ENCODE peak calls at places on chromosomes 16 and 17, in five cellular contexts. One of them, this sample, is unnamed.
A peak's percentile ranks its signal among the peaks of the same experiment; 100 is the strongest.

GRCh38 chr17:3772764-3773163 is 28.2 kb downstream of the ITGAE start:
- DNase-seq in H1: no peak
- DNase-seq in neuronal stem cell: no peak
- DNase-seq in H9: peak; percentile 86
- DNase-seq in mesenchymal stem cell: no peak
- DNase-seq in this sample: no peak

GRCh38 chr17:45759761-45760160 is 24.4 kb upstream of the CRHR1 start:
- DNase-seq in H1: no peak
- DNase-seq in neuronal stem cell: no peak
- DNase-seq in H9: no peak
- DNase-seq in mesenchymal stem cell: no peak
- DNase-seq in this sample: no peak

GRCh38 chr16:31350275-31351005 is 4.5 kb upstream of the ITGAX start:
- DNase-seq in H1: no peak
- DNase-seq in neuronal stem cell: no peak
- DNase-seq in H9: no peak
- DNase-seq in mesenchymal stem cell: no peak
- DNase-seq in this sample: peak; percentile 26

GRCh38 chr17:45574376-45574775 is 83.9 kb upstream of the PLEKHM1 start:
- DNase-seq in H1: no peak
- DNase-seq in neuronal stem cell: no peak
- DNase-seq in H9: no peak
- DNase-seq in mesenchymal stem cell: peak; percentile 51
- DNase-seq in this sample: no peak

GRCh38 chr17:73268582-73269328 is 7.1 kb upstream of the CPSF4L start:
- DNase-seq in H1: no peak
- DNase-seq in neuronal stem cell: no peak
- DNase-seq in H9: no peak
- DNase-seq in mesenchymal stem cell: no peak
- DNase-seq in this sample: no peak

GRCh38 chr17:80998388-80999223 is 7.0 kb downstream of the CHMP6 start:
- DNase-seq in H1: no peak
- DNase-seq in neuronal stem cell: no peak
- DNase-seq in H9: no peak
- DNase-seq in mesenchymal stem cell: no peak
- DNase-seq in this sample: no peak

GRCh38 chr17:18968945-18969887 is 17.3 kb downstream of the SLC5A10 start:
- DNase-seq in H1: no peak
- DNase-seq in neuronal stem cell: no peak
- DNase-seq in H9: no peak
- DNase-seq in mesenchymal stem cell: no peak
- DNase-seq in this sample: peak; percentile 87

GRCh38 chr16:72620853-72621252 is 427.1 kb downstream of the ZFHX3 start:
- DNase-seq in H1: no peak
- DNase-seq in neuronal stem cell: no peak
- DNase-seq in H9: no peak
- DNase-seq in mesenchymal stem cell: no peak
- DNase-seq in this sample: no peak

GRCh38 chr17:74635418-74635817 is 11.9 kb upstream of the CD300E start:
- DNase-seq in H1: no peak
- DNase-seq in neuronal stem cell: peak; percentile 26
- DNase-seq in H9: no peak
- DNase-seq in mesenchymal stem cell: no peak
- DNase-seq in this sample: no peak

GRCh38 chr16:31016018-31016417 is 5.6 kb upstream of the STX1B start:
- DNase-seq in H1: no peak
- DNase-seq in neuronal stem cell: no peak
- DNase-seq in H9: no peak
- DNase-seq in mesenchymal stem cell: no peak
- DNase-seq in this sample: no peak

GRCh38 chr16:25005445-25006306 is 9.5 kb downstream of the ARHGAP17 start:
- DNase-seq in H1: no peak
- DNase-seq in neuronal stem cell: no peak
- DNase-seq in H9: no peak
- DNase-seq in mesenchymal stem cell: no peak
- DNase-seq in this sample: peak; percentile 51

GRCh38 chr16:83666449-83666848 is 141.3 kb upstream of the HSBP1 start:
- DNase-seq in H1: no peak
- DNase-seq in neuronal stem cell: no peak
- DNase-seq in H9: no peak
- DNase-seq in mesenchymal stem cell: no peak
- DNase-seq in this sample: no peak

GRCh38 chr16:75266738-75267630 is 15.6 kb upstream of the BCAR1 start:
- DNase-seq in H1: no peak
- DNase-seq in neuronal stem cell: no peak
- DNase-seq in H9: no peak
- DNase-seq in mesenchymal stem cell: no peak
- DNase-seq in this sample: no peak

GRCh38 chr17:8732406-8733065 is 12.1 kb downstream of the CCDC42 start:
- DNase-seq in H1: no peak
- DNase-seq in neuronal stem cell: no peak
- DNase-seq in H9: no peak
- DNase-seq in mesenchymal stem cell: peak; percentile 19
- DNase-seq in this sample: no peak

GRCh38 chr16:54342001-54342776 is 55.6 kb upstream of the IRX3 start:
- DNase-seq in H1: no peak
- DNase-seq in neuronal stem cell: no peak
- DNase-seq in H9: no peak
- DNase-seq in mesenchymal stem cell: peak; percentile 17
- DNase-seq in this sample: peak; percentile 97

GRCh38 chr16:26667271-26667703 is 399.4 kb upstream of the C16orf82 start:
- DNase-seq in H1: peak; percentile 58
- DNase-seq in neuronal stem cell: peak; percentile 33
- DNase-seq in H9: peak; percentile 46
- DNase-seq in mesenchymal stem cell: no peak
- DNase-seq in this sample: no peak

GRCh38 chr17:55540414-55541091 is 29.3 kb upstream of the SMIM36 start:
- DNase-seq in H1: no peak
- DNase-seq in neuronal stem cell: no peak
- DNase-seq in H9: no peak
- DNase-seq in mesenchymal stem cell: peak; percentile 7
- DNase-seq in this sample: no peak

GRCh38 chr16:29734826-29735225 is 11.0 kb downstream of the C16orf54 start:
- DNase-seq in H1: no peak
- DNase-seq in neuronal stem cell: no peak
- DNase-seq in H9: no peak
- DNase-seq in mesenchymal stem cell: no peak
- DNase-seq in this sample: no peak

GRCh38 chr16:66604376-66605176 is at the start of gene CMTM3:
- DNase-seq in H1: peak; percentile 92
- DNase-seq in neuronal stem cell: peak; percentile 74
- DNase-seq in H9: peak; percentile 86
- DNase-seq in mesenchymal stem cell: peak; percentile 70
- DNase-seq in this sample: peak; percentile 58

GRCh38 chr16:52567193-52567592 is 20.2 kb upstream of the TOX3 start:
- DNase-seq in H1: no peak
- DNase-seq in neuronal stem cell: no peak
- DNase-seq in H9: no peak
- DNase-seq in mesenchymal stem cell: no peak
- DNase-seq in this sample: no peak

GRCh38 chr16:50245417-50246298 is 20.7 kb upstream of the ADCY7 start:
- DNase-seq in H1: no peak
- DNase-seq in neuronal stem cell: no peak
- DNase-seq in H9: no peak
- DNase-seq in mesenchymal stem cell: peak; percentile 53
- DNase-seq in this sample: peak; percentile 77

GRCh38 chr16:3713587-3714242 is 3.6 kb downstream of the TRAP1 start:
- DNase-seq in H1: no peak
- DNase-seq in neuronal stem cell: no peak
- DNase-seq in H9: no peak
- DNase-seq in mesenchymal stem cell: no peak
- DNase-seq in this sample: no peak

GRCh38 chr16:50644730-50645129 is 36.4 kb downstream of the SNX20 start:
- DNase-seq in H1: no peak
- DNase-seq in neuronal stem cell: no peak
- DNase-seq in H9: peak; percentile 54
- DNase-seq in mesenchymal stem cell: no peak
- DNase-seq in this sample: no peak

GRCh38 chr17:34820166-34820920 is 140.9 kb downstream of the CCT6B start:
- DNase-seq in H1: no peak
- DNase-seq in neuronal stem cell: no peak
- DNase-seq in H9: peak; percentile 59
- DNase-seq in mesenchymal stem cell: no peak
- DNase-seq in this sample: no peak

GRCh38 chr17:51955245-51955644 is 203.3 kb downstream of the CA10 start:
- DNase-seq in H1: no peak
- DNase-seq in neuronal stem cell: no peak
- DNase-seq in H9: no peak
- DNase-seq in mesenchymal stem cell: no peak
- DNase-seq in this sample: no peak

GRCh38 chr17:21058098-21058893 is 15.5 kb upstream of the USP22 start:
- DNase-seq in H1: no peak
- DNase-seq in neuronal stem cell: no peak
- DNase-seq in H9: peak; percentile 57
- DNase-seq in mesenchymal stem cell: peak; percentile 65
- DNase-seq in this sample: no peak

GRCh38 chr17:81685108-81685507 is 1.3 kb downstream of the HGS start:
- DNase-seq in H1: no peak
- DNase-seq in neuronal stem cell: no peak
- DNase-seq in H9: no peak
- DNase-seq in mesenchymal stem cell: peak; percentile 84
- DNase-seq in this sample: peak; percentile 77

GRCh38 chr17:73998246-73999220 is 204.9 kb upstream of the RPL38 start:
- DNase-seq in H1: peak; percentile 91
- DNase-seq in neuronal stem cell: no peak
- DNase-seq in H9: peak; percentile 89
- DNase-seq in mesenchymal stem cell: no peak
- DNase-seq in this sample: peak; percentile 54

GRCh38 chr16:22313141-22313781 is 16.1 kb downstream of the POLR3E start:
- DNase-seq in H1: no peak
- DNase-seq in neuronal stem cell: no peak
- DNase-seq in H9: no peak
- DNase-seq in mesenchymal stem cell: no peak
- DNase-seq in this sample: no peak

GRCh38 chr17:73592531-73592961 is 51.7 kb downstream of the SDK2 start:
- DNase-seq in H1: no peak
- DNase-seq in neuronal stem cell: no peak
- DNase-seq in H9: no peak
- DNase-seq in mesenchymal stem cell: no peak
- DNase-seq in this sample: no peak

GRCh38 chr16:53515259-53515658 is 12.2 kb upstream of the AKTIP start:
- DNase-seq in H1: no peak
- DNase-seq in neuronal stem cell: no peak
- DNase-seq in H9: no peak
- DNase-seq in mesenchymal stem cell: no peak
- DNase-seq in this sample: peak; percentile 52

GRCh38 chr16:68401871-68402747 is 46.2 kb downstream of the SMPD3 start:
- DNase-seq in H1: no peak
- DNase-seq in neuronal stem cell: no peak
- DNase-seq in H9: no peak
- DNase-seq in mesenchymal stem cell: peak; percentile 26
- DNase-seq in this sample: peak; percentile 92

DNA sequence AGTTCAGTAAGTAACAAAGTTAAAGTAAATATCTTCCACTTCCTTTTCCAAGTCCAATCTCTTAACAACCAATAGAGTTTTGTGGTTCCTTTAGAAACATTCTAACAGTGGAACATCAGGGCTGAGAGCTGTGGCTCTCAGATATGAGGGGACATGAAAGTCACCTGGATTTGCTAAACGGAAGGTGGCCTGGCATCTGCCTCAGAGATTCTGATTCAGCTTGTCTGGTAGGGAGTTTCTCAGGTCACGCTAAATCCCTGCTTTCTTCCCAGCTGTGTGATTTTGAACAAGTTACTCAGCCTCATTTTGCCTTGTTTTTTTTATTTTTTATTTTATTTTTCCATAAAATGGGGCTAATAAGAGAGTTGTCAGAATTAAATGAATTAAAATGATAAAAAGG is 411.0 kb upstream of the CDH11 start:
- DNase-seq in H1: no peak
- DNase-seq in neuronal stem cell: no peak
- DNase-seq in H9: no peak
- DNase-seq in mesenchymal stem cell: no peak
- DNase-seq in this sample: no peak
- H2BK12ac ChIP-seq in H1: no peak overlapping the region
- H2BK12ac ChIP-seq in neuronal stem cell: no peak overlapping the region
- H2BK12ac ChIP-seq in H9: no peak overlapping the region
- H2BK12ac ChIP-seq in mesenchymal stem cell: no peak overlapping the region
- H2BK12ac ChIP-seq in this sample: peak overlapping the region; percentile 68

DNA sequence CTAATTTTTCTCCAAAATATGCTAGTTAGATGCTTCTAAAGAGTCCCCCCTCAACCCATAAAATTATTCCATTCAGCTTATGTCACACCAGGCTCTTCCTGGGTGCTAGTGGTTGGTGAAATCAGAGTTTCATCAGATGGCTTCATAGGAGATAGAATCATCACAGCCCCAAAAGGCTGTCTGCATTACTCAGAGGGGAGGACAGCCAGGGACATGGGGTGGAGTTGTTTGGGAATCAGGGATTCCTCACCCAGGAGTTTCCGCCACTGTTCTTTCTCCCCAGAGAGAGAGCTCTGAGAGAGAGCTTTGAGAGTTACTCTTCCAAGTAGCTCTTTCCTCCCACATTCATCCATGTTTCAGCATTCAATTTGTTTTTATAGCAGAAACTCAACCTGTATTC is 290 bp upstream of the KRT34 start:
- DNase-seq in H1: no peak
- DNase-seq in neuronal stem cell: no peak
- DNase-seq in H9: no peak
- DNase-seq in mesenchymal stem cell: peak; percentile 32
- DNase-seq in this sample: no peak
- H4K91ac ChIP-seq in H1: no peak overlapping the region
- H4K91ac ChIP-seq in neuronal stem cell: no peak overlapping the region
- H4K91ac ChIP-seq in H9: no peak overlapping the region
- H4K91ac ChIP-seq in mesenchymal stem cell: no peak overlapping the region
- H4K91ac ChIP-seq in this sample: no peak overlapping the region

GRCh38 chr17:13350466-13350865 is 251.3 kb downstream of the HS3ST3A1 start:
- DNase-seq in H1: no peak
- DNase-seq in neuronal stem cell: no peak
- DNase-seq in H9: no peak
- DNase-seq in mesenchymal stem cell: no peak
- DNase-seq in this sample: no peak
- H2BK12ac ChIP-seq in H1: no peak overlapping the region
- H2BK12ac ChIP-seq in neuronal stem cell: no peak overlapping the region
- H2BK12ac ChIP-seq in H9: no peak overlapping the region
- H2BK12ac ChIP-seq in mesenchymal stem cell: no peak overlapping the region
- H2BK12ac ChIP-seq in this sample: peak overlapping the region; percentile 84

DNA sequence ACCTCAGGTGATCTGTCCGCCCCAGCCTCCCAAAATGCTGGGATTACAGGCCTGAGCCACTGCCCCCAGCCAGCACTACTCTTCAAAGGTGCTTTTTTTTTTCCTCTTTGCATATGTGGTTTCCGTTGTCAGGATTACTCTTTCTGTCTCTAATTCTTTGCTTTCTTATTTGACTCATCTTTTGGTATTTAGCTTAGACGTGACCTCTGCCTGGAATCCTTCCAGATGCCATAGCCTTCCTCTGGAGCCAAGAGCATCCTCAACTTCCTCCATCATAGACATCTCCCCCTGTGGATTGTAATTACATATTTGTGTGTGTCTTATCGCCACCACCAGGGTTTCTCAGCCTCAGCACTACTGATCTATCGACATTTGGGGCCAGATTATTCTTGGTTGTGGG is 84.4 kb upstream of the XYLT1 start:
- DNase-seq in H1: no peak
- DNase-seq in neuronal stem cell: no peak
- DNase-seq in H9: no peak
- DNase-seq in mesenchymal stem cell: no peak
- DNase-seq in this sample: peak; percentile 17
- H4K91ac ChIP-seq in H1: no peak overlapping the region
- H4K91ac ChIP-seq in neuronal stem cell: no peak overlapping the region
- H4K91ac ChIP-seq in H9: no peak overlapping the region
- H4K91ac ChIP-seq in mesenchymal stem cell: no peak overlapping the region
- H4K91ac ChIP-seq in this sample: no peak overlapping the region

GRCh38 chr17:40724656-40725055 is 21.1 kb upstream of the KRT24 start:
- DNase-seq in H1: no peak
- DNase-seq in neuronal stem cell: no peak
- DNase-seq in H9: no peak
- DNase-seq in mesenchymal stem cell: no peak
- DNase-seq in this sample: no peak
- H2BK12ac ChIP-seq in H1: no peak overlapping the region
- H2BK12ac ChIP-seq in neuronal stem cell: no peak overlapping the region
- H2BK12ac ChIP-seq in H9: no peak overlapping the region
- H2BK12ac ChIP-seq in mesenchymal stem cell: no peak overlapping the region
- H2BK12ac ChIP-seq in this sample: no peak overlapping the region